ENCODE peak calls at places on chromosomes 12 and 14, in six cellular contexts. Q is NT2/D1, G is HepG2, A is HCT116, Y is GM12878, T is K562. X is an unnamed sample.

GRCh38 chr12:97324471-97324870 is 138.1 kb upstream of the RMST start:
- DNase-seq in G (no peak), Q (no peak), A (no peak), T (no peak), Y (no peak), X (peak; percentile 38)

GRCh38 chr12:52310622-52311281 is 10.4 kb downstream of the KRT83 start:
- DNase-seq in G (no peak), A (no peak), Q (no peak), T (no peak), Y (no peak), X (no peak)

GRCh38 chr12:72872986-72873385 is 600.8 kb downstream of the TRHDE start:
- DNase-seq in Y (no peak), Q (no peak), T (no peak), G (no peak), A (no peak), X (peak; percentile 45)

GRCh38 chr12:53326460-53327185 is 5.2 kb upstream of the AAAS start:
- DNase-seq in T (peak; percentile 28), A (no peak), Y (no peak), Q (no peak), G (no peak), X (no peak)

GRCh38 chr14:67371247-67372148 is 11.4 kb downstream of the EIF2S1 start:
- DNase-seq in T (no peak), G (no peak), A (no peak), Y (no peak), Q (no peak), X (no peak)

GRCh38 chr12:131074221-131075083 is 120.7 kb downstream of the ADGRD1 start:
- DNase-seq in G (no peak), A (no peak), T (no peak), Y (no peak), Q (no peak), X (no peak)

GRCh38 chr12:14167005-14167628 is 185.7 kb upstream of the GRIN2B start:
- DNase-seq in A (peak; percentile 61), Q (peak; percentile 79), T (peak; percentile 38), Y (no peak), G (peak; percentile 30), X (no peak)

GRCh38 chr14:104181761-104182530 is 43.6 kb downstream of the KIF26A start:
- DNase-seq in T (no peak), Q (no peak), G (no peak), A (peak; percentile 6), Y (no peak), X (no peak)

GRCh38 chr12:14892726-14893442 is 7.2 kb upstream of the MGP start:
- DNase-seq in G (peak; percentile 5), T (no peak), Q (no peak), Y (no peak), A (no peak), X (no peak)

GRCh38 chr12:38890102-38890501 is 15.3 kb downstream of the CPNE8 start:
- DNase-seq in G (no peak), T (no peak), Y (no peak), Q (no peak), A (no peak), X (no peak)

GRCh38 chr14:93951798-93952540 is 24.4 kb downstream of the ASB2 start:
- DNase-seq in A (no peak), T (no peak), Y (no peak), Q (no peak), G (no peak), X (no peak)

GRCh38 chr12:121241203-121241970 is 31.5 kb downstream of the P2RX4 start:
- DNase-seq in Q (no peak), A (no peak), T (no peak), Y (no peak), G (no peak), X (no peak)

GRCh38 chr14:29861996-29862395 is 65.7 kb downstream of the PRKD1 start:
- DNase-seq in Q (no peak), Y (no peak), G (no peak), T (no peak), A (no peak), X (no peak)
- TF ChIP-seq ZNF274 in Q (no peak), Y (no peak), G (no peak), T (no peak), A (no peak), X (no peak)

GRCh38 chr12:80193900-80194299 is 94.6 kb downstream of the OTOGL start:
- DNase-seq in Q (no peak), G (no peak), Y (no peak), A (no peak), T (no peak), X (no peak)

GRCh38 chr12:80200414-80200813 is 101.1 kb downstream of the OTOGL start:
- DNase-seq in Q (no peak), Y (no peak), A (no peak), T (no peak), G (no peak), X (no peak)

GRCh38 chr12:80195143-80195726 is 95.9 kb downstream of the OTOGL start:
- DNase-seq in T (no peak), A (peak; percentile 36), Q (peak; percentile 47), Y (no peak), G (peak; percentile 16), X (no peak)

GRCh38 chr12:80195737-80196136 is 96.4 kb downstream of the OTOGL start:
- DNase-seq in G (no peak), T (no peak), A (no peak), Y (no peak), Q (no peak), X (no peak)

GRCh38 chr12:80196419-80196818 is 97.1 kb downstream of the OTOGL start:
- DNase-seq in A (no peak), Y (no peak), G (no peak), Q (no peak), T (no peak), X (no peak)
- TF ChIP-seq ZNF274 in A (no peak), Y (no peak), G (no peak), Q (no peak), T (no peak), X (no peak)

GRCh38 chr14:68678471-68678870 is 114.4 kb downstream of the ZFP36L1 start:
- DNase-seq in Y (no peak), Q (no peak), G (no peak), T (no peak), A (no peak), X (no peak)
- TF ChIP-seq ZNF274 in Y (no peak), Q (no peak), G (no peak), T (no peak), A (no peak), X (no peak)

GRCh38 chr12:113965951-113966797 is at the start of gene RBM19:
- DNase-seq in A (peak; percentile 96), G (peak; percentile 97), Q (peak; percentile 98), Y (peak; percentile 80), T (peak; percentile 99), X (peak; percentile 98)
- TF ChIP-seq ZNF274 in A (no peak), G (peak; percentile 51), Q (no peak), Y (no peak), T (no peak), X (no peak)

GRCh38 chr14:20866194-20866593 is 25.0 kb upstream of the RNASE3 start:
- DNase-seq in A (no peak), Y (no peak), T (no peak), Q (no peak), G (no peak), X (no peak)

DNA sequence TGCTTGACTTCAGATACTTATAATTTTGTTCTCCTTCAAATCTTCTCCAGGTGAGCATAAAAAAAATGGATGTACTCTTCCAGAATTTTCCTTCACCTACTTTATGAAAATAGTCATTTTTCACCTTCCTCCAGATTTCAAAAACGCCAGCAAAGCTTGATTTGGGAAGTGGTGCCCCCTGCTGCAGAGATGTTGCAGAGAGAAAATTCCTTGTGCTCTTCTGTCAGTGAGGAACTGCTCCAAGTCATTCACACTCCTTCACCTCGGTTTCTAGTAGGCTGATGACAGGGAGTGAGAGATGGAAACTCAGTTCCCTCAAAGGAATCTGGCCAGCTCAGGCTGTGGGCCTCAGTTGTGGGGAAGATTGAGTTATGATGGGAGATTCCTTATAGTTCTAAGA is 24.2 kb upstream of the RNASE3 start:
- DNase-seq in Q (peak; percentile 13), A (peak; percentile 16), Y (no peak), T (no peak), G (no peak), X (no peak)
- TF ChIP-seq ZNF274 in Q (no peak), A (no peak), Y (no peak), T (no peak), G (no peak), X (no peak)

GRCh38 chr14:50031534-50032313 is 84.6 kb downstream of the VCPKMT start:
- DNase-seq in Q (no peak), T (no peak), Y (no peak), A (no peak), G (no peak), X (no peak)
- TF ChIP-seq ZNF274 in Q (no peak), T (no peak), Y (no peak), A (no peak), G (no peak), X (no peak)

GRCh38 chr12:94429633-94430032 is 30.0 kb downstream of the CEP83 start:
- DNase-seq in G (peak; percentile 23), T (no peak), A (no peak), Y (no peak), Q (no peak), X (no peak)

GRCh38 chr12:94426049-94426448 is 33.6 kb downstream of the CEP83 start:
- DNase-seq in Q (peak; percentile 57), A (no peak), G (no peak), T (no peak), Y (no peak), X (no peak)

GRCh38 chr12:94429191-94429590 is 30.5 kb downstream of the CEP83 start:
- DNase-seq in A (no peak), T (no peak), Q (no peak), Y (no peak), G (no peak), X (no peak)

GRCh38 chr12:94430304-94430703 is 29.4 kb downstream of the CEP83 start:
- DNase-seq in T (no peak), G (no peak), A (no peak), Q (no peak), Y (no peak), X (no peak)

GRCh38 chr12:94427520-94428381 is 31.9 kb downstream of the CEP83 start:
- DNase-seq in Y (peak; percentile 43), A (no peak), G (no peak), Q (no peak), T (no peak), X (no peak)
- TF ChIP-seq ZNF274 in Y (no peak), A (no peak), G (no peak), Q (no peak), T (no peak), X (no peak)

GRCh38 chr12:20492251-20492728 is 124.0 kb downstream of the PDE3A start:
- DNase-seq in G (no peak), Y (peak; percentile 5), A (peak; percentile 67), T (no peak), Q (no peak), X (no peak)
- TF ChIP-seq ZNF274 in G (no peak), Y (no peak), A (no peak), T (no peak), Q (no peak), X (no peak)